ENCODE peak calls at places on chromosomes 2 and 18, in four cellular contexts. B, H, K and L are unnamed samples.

GRCh38 chr2:157699806-157700205 is 71.1 kb upstream of the ACVR1C start:
- DNase-seq in B (no peak), K (no peak), H (no peak), L (no peak)

GRCh38 chr2:62016957-62017356 is 111.5 kb downstream of the COMMD1 start:
- DNase-seq in B (no peak), K (no peak), H (no peak), L (no peak)

GRCh38 chr2:204452464-204453023 is 92.7 kb upstream of the PARD3B start:
- DNase-seq in K (no peak), H (no peak), B (peak; percentile 90), L (no peak)

GRCh38 chr2:174931724-174932123 is 73.5 kb downstream of the CHN1 start:
- DNase-seq in K (no peak), B (peak; percentile 59), H (no peak), L (no peak)

GRCh38 chr18:75218064-75218463 is 7.5 kb downstream of the TSHZ1 start:
- DNase-seq in K (no peak), B (no peak), H (no peak), L (no peak)

GRCh38 chr2:21822505-21822904 is 698.7 kb downstream of the TDRD15 start:
- DNase-seq in H (no peak), B (no peak), K (no peak), L (no peak)

GRCh38 chr2:96897491-96898134 is 27.7 kb upstream of the SEMA4C start:
- DNase-seq in K (no peak), B (peak; percentile 46), H (no peak), L (no peak)

GRCh38 chr2:21773168-21773567 is 649.4 kb downstream of the TDRD15 start:
- DNase-seq in H (no peak), K (no peak), B (no peak), L (no peak)

GRCh38 chr2:229446316-229446715 is 175.2 kb upstream of the PID1 start:
- DNase-seq in H (no peak), K (no peak), B (no peak), L (no peak)

GRCh38 chr2:26352892-26353291 is 6.3 kb upstream of the ADGRF3 start:
- DNase-seq in K (no peak), H (no peak), B (no peak), L (no peak)

GRCh38 chr2:119126650-119127049 is 31.9 kb downstream of the C1QL2 start:
- DNase-seq in H (no peak), K (peak; percentile 8), B (peak; percentile 18), L (no peak)

GRCh38 chr2:69570474-69570873 is 73.1 kb downstream of the AAK1 start:
- DNase-seq in B (no peak), H (peak; percentile 26), K (no peak), L (no peak)

GRCh38 chr18:334575-335132 is 66.8 kb upstream of the THOC1 start:
- DNase-seq in B (no peak), H (no peak), K (no peak), L (no peak)

GRCh38 chr2:19357383-19358241 is 811 bp downstream of the OSR1 start:
- DNase-seq in B (peak; percentile 52), H (peak; percentile 35), K (no peak), L (no peak)

GRCh38 chr2:8573234-8573941 is 108.5 kb upstream of the ID2 start:
- DNase-seq in K (no peak), H (no peak), B (no peak), L (no peak)

GRCh38 chr2:152542995-152543481 is 174.2 kb downstream of the PRPF40A start:
- DNase-seq in K (no peak), B (peak; percentile 84), H (no peak), L (no peak)

GRCh38 chr2:116133563-116133962 is 1680.9 kb upstream of the DDX18 start:
- DNase-seq in H (no peak), B (no peak), K (no peak), L (no peak)

GRCh38 chr2:9897331-9897737 is 54.1 kb downstream of the TAF1B start:
- DNase-seq in B (peak; percentile 93), K (no peak), H (peak; percentile 81), L (no peak)

GRCh38 chr2:9897796-9898195 is 53.7 kb upstream of the GRHL1 start:
- DNase-seq in K (no peak), B (peak; percentile 42), H (no peak), L (no peak)

GRCh38 chr2:9896216-9896615 is 52.9 kb downstream of the TAF1B start:
- DNase-seq in B (no peak), K (no peak), H (no peak), L (no peak)

GRCh38 chr2:9892236-9892635 is 49.0 kb downstream of the TAF1B start:
- DNase-seq in B (no peak), H (no peak), K (no peak), L (no peak)

DNA sequence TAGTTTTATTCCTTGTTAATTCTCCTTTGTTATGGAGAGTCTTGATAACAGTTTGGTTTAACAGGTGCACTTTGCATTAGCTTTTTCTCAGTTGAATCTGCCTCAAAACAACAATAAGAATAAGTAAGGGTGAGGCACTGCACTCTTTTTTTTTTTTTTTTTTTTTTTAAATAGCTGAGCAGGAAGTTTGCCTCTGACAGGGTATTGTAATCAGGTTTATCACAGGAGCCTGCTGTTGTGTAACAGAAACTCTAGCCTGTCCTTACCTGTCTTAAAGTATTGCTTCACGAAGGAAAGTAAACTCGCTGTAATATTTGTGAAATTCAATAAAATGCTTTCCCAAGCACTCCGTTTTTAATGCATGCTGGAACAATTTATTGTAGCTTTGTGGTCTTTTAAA is 52.4 kb downstream of the TAF1B start:
- DNase-seq in K (peak; percentile 13), B (no peak), H (peak; percentile 74), L (no peak)
- H3K27ac ChIP-seq in K (peak overlapping the region; percentile 24), B (no peak overlapping the region), H (peak overlapping the region; percentile 76), L (no peak overlapping the region)

GRCh38 chr18:58266291-58266690 is 222.3 kb downstream of the NEDD4L start:
- DNase-seq in B (no peak), H (no peak), K (no peak), L (no peak)
- H3K27ac ChIP-seq in B (no peak overlapping the region), H (no peak overlapping the region), K (no peak overlapping the region), L (no peak overlapping the region)

GRCh38 chr2:239234151-239234825 is 166.5 kb downstream of the HDAC4 start:
- DNase-seq in K (no peak), B (no peak), H (no peak), L (no peak)
- H3K27ac ChIP-seq in K (no peak overlapping the region), B (no peak overlapping the region), H (no peak overlapping the region), L (no peak overlapping the region)

GRCh38 chr2:28566441-28567075 is 70.7 kb downstream of the PLB1 start:
- DNase-seq in K (peak; percentile 89), H (peak; percentile 78), B (peak; percentile 87), L (peak; percentile 90)

GRCh38 chr2:28565033-28565432 is 69.2 kb downstream of the PLB1 start:
- DNase-seq in H (no peak), K (no peak), B (no peak), L (no peak)

GRCh38 chr2:28567076-28567471 is 71.2 kb downstream of the PLB1 start:
- DNase-seq in K (no peak), H (no peak), B (no peak), L (peak; percentile 21)

GRCh38 chr2:28564346-28564745 is 68.5 kb downstream of the PLB1 start:
- DNase-seq in K (no peak), H (no peak), B (no peak), L (no peak)

GRCh38 chr2:28565720-28566295 is 69.9 kb downstream of the PLB1 start:
- DNase-seq in K (no peak), B (no peak), H (peak; percentile 90), L (no peak)
- H3K27ac ChIP-seq in K (no peak overlapping the region), B (no peak overlapping the region), H (peak overlapping the region; percentile 82), L (no peak overlapping the region)

GRCh38 chr2:181454990-181455520 is 2.1 kb upstream of the ITGA4 start:
- DNase-seq in B (no peak), K (no peak), H (no peak), L (no peak)

GRCh38 chr2:181457741-181458425 is 697 bp downstream of the ITGA4 start:
- DNase-seq in K (peak; percentile 24), H (peak; percentile 6), B (peak; percentile 62), L (peak; percentile 25)

GRCh38 chr2:181458881-181459280 is 1.7 kb downstream of the ITGA4 start:
- DNase-seq in B (no peak), H (no peak), K (no peak), L (no peak)

GRCh38 chr2:181456660-181457120 is 496 bp upstream of the ITGA4 start:
- DNase-seq in H (no peak), K (peak; percentile 67), B (peak; percentile 53), L (peak; percentile 67)

DNA sequence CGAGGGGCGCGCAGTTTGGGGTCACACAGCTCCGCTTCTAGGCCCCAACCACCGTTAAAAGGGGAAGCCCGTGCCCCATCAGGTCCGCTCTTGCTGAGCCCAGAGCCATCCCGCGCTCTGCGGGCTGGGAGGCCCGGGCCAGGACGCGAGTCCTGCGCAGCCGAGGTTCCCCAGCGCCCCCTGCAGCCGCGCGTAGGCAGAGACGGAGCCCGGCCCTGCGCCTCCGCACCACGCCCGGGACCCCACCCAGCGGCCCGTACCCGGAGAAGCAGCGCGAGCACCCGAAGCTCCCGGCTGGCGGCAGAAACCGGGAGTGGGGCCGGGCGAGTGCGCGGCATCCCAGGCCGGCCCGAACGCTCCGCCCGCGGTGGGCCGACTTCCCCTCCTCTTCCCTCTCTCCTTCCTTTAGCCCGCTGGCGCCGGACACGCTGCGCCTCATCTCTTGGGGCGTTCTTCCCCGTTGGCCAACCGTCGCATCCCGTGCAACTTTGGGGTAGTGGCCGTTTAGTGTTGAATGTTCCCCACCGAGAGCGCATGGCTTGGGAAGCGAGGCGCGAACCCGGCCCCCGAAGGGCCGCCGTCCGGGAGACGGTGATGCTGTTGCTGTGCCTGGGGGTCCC is at the start of gene ITGA4:
- DNase-seq in K (peak; percentile 76), B (peak; percentile 87), H (peak; percentile 20), L (peak; percentile 90)
- H3K27ac ChIP-seq in K (peak within 1 kb of the TSS; percentile 81), B (no peak within 1 kb of the TSS), H (peak within 1 kb of the TSS; percentile 26), L (peak within 1 kb of the TSS; percentile 88)

GRCh38 chr18:48728204-48728833 is 189.5 kb downstream of the CTIF start:
- DNase-seq in K (no peak), H (no peak), B (peak; percentile 98), L (no peak)
- H3K27ac ChIP-seq in K (no peak overlapping the region), H (no peak overlapping the region), B (no peak overlapping the region), L (no peak overlapping the region)

GRCh38 chr2:219462349-219462748 is 27.7 kb downstream of the SPEG start:
- DNase-seq in H (no peak), K (no peak), B (no peak), L (no peak)

GRCh38 chr2:219460424-219460926 is 25.8 kb downstream of the SPEG start:
- DNase-seq in K (no peak), H (no peak), B (peak; percentile 92), L (no peak)

GRCh38 chr2:219461669-219462068 is 27.0 kb downstream of the SPEG start:
- DNase-seq in K (no peak), B (no peak), H (no peak), L (no peak)

GRCh38 chr2:219459460-219460311 is 25.0 kb downstream of the SPEG start:
- DNase-seq in B (peak; percentile 70), H (peak; percentile 31), K (peak; percentile 17), L (peak; percentile 25)

DNA sequence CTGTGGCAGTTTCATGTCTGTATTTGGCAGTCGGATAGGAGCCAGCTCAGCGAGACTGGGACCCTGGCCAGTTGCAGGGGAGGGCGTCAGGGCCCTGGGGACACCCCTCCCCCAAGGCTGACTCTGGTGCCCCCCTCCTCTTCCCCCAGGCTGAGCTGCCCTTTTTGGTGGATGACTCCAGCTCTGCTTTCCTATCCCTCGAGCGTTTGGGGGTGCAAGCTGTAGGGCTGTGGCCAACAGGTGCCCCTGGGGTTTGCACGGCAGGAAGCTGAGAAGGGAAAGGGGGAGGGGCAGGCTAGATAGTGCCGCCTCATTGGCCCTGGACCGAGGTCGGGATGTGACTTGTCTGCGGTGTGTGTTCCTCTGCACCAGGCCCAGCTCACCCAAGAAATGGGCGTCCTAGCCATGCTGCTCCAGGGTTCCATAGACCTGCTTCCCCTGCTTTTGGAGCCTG is 26.4 kb downstream of the SPEG start:
- DNase-seq in K (no peak), B (peak; percentile 41), H (no peak), L (no peak)
- H3K27ac ChIP-seq in K (no peak overlapping the region), B (peak overlapping the region; percentile 93), H (peak overlapping the region; percentile 54), L (no peak overlapping the region)